ENCODE peak calls at places on chromosome 20, in ten cellular contexts. One of them, this sample, is unnamed.

GRCh38 chr20:62902926-62903615 is 23.2 kb downstream of the DIDO1 start:
- DNase-seq in head of caudate nucleus: no peak
- DNase-seq in SIG-M5: no peak
- DNase-seq in NCI-H1105: no peak
- DNase-seq in activated T-cell treated with anti-CD3 and anti-CD28 coated beads, Interleukin-2, amount 50 U/mL, for 4 hours: no peak
- DNase-seq in effector CD4-positive, alpha-beta T cell: no peak
- DNase-seq in GM03348: no peak
- DNase-seq in adrenal gland: no peak
- DNase-seq in AG04449: no peak
- DNase-seq in activated CD8-positive, alpha-beta T cell treated with anti-CD3 and anti-CD28 coated beads for 36 hours: peak; percentile 33
- DNase-seq in this sample: no peak

GRCh38 chr20:53750827-53751393 is 157.3 kb upstream of the ZNF217 start:
- DNase-seq in head of caudate nucleus: no peak
- DNase-seq in SIG-M5: no peak
- DNase-seq in NCI-H1105: no peak
- DNase-seq in activated T-cell treated with anti-CD3 and anti-CD28 coated beads, Interleukin-2, amount 50 U/mL, for 4 hours: no peak
- DNase-seq in effector CD4-positive, alpha-beta T cell: no peak
- DNase-seq in GM03348: peak; percentile 39
- DNase-seq in adrenal gland: no peak
- DNase-seq in AG04449: peak; percentile 71
- DNase-seq in activated CD8-positive, alpha-beta T cell treated with anti-CD3 and anti-CD28 coated beads for 36 hours: peak; percentile 76
- DNase-seq in this sample: peak; percentile 95

GRCh38 chr20:32965581-32966373 is 38.5 kb downstream of the SUN5 start:
- DNase-seq in head of caudate nucleus: no peak
- DNase-seq in SIG-M5: no peak
- DNase-seq in NCI-H1105: no peak
- DNase-seq in activated T-cell treated with anti-CD3 and anti-CD28 coated beads, Interleukin-2, amount 50 U/mL, for 4 hours: peak; percentile 42
- DNase-seq in effector CD4-positive, alpha-beta T cell: no peak
- DNase-seq in GM03348: peak; percentile 2
- DNase-seq in adrenal gland: no peak
- DNase-seq in AG04449: no peak
- DNase-seq in activated CD8-positive, alpha-beta T cell treated with anti-CD3 and anti-CD28 coated beads for 36 hours: peak; percentile 57
- DNase-seq in this sample: no peak

GRCh38 chr20:1618954-1619550 is 757 bp downstream of the SIRPB1 start:
- DNase-seq in head of caudate nucleus: no peak
- DNase-seq in SIG-M5: no peak
- DNase-seq in NCI-H1105: no peak
- DNase-seq in activated T-cell treated with anti-CD3 and anti-CD28 coated beads, Interleukin-2, amount 50 U/mL, for 4 hours: no peak
- DNase-seq in effector CD4-positive, alpha-beta T cell: no peak
- DNase-seq in GM03348: no peak
- DNase-seq in adrenal gland: no peak
- DNase-seq in AG04449: no peak
- DNase-seq in activated CD8-positive, alpha-beta T cell treated with anti-CD3 and anti-CD28 coated beads for 36 hours: no peak
- DNase-seq in this sample: no peak

GRCh38 chr20:43542674-43543073 is 16.2 kb upstream of the SGK2 start:
- DNase-seq in head of caudate nucleus: no peak
- DNase-seq in SIG-M5: no peak
- DNase-seq in NCI-H1105: no peak
- DNase-seq in activated T-cell treated with anti-CD3 and anti-CD28 coated beads, Interleukin-2, amount 50 U/mL, for 4 hours: no peak
- DNase-seq in effector CD4-positive, alpha-beta T cell: no peak
- DNase-seq in GM03348: no peak
- DNase-seq in adrenal gland: no peak
- DNase-seq in AG04449: no peak
- DNase-seq in activated CD8-positive, alpha-beta T cell treated with anti-CD3 and anti-CD28 coated beads for 36 hours: no peak
- DNase-seq in this sample: no peak

GRCh38 chr20:45821942-45822341 is 5.2 kb downstream of the TNNC2 start:
- DNase-seq in head of caudate nucleus: no peak
- DNase-seq in SIG-M5: no peak
- DNase-seq in NCI-H1105: no peak
- DNase-seq in activated T-cell treated with anti-CD3 and anti-CD28 coated beads, Interleukin-2, amount 50 U/mL, for 4 hours: no peak
- DNase-seq in effector CD4-positive, alpha-beta T cell: no peak
- DNase-seq in GM03348: no peak
- DNase-seq in adrenal gland: no peak
- DNase-seq in AG04449: no peak
- DNase-seq in activated CD8-positive, alpha-beta T cell treated with anti-CD3 and anti-CD28 coated beads for 36 hours: no peak
- DNase-seq in this sample: no peak

GRCh38 chr20:61907081-61907891 is 158.4 kb downstream of the TAF4 start:
- DNase-seq in head of caudate nucleus: no peak
- DNase-seq in SIG-M5: no peak
- DNase-seq in NCI-H1105: no peak
- DNase-seq in activated T-cell treated with anti-CD3 and anti-CD28 coated beads, Interleukin-2, amount 50 U/mL, for 4 hours: no peak
- DNase-seq in effector CD4-positive, alpha-beta T cell: no peak
- DNase-seq in GM03348: no peak
- DNase-seq in adrenal gland: no peak
- DNase-seq in AG04449: no peak
- DNase-seq in activated CD8-positive, alpha-beta T cell treated with anti-CD3 and anti-CD28 coated beads for 36 hours: no peak
- DNase-seq in this sample: no peak

GRCh38 chr20:21507275-21508229 is 6.3 kb downstream of the NKX2-2 start:
- DNase-seq in head of caudate nucleus: no peak
- DNase-seq in SIG-M5: no peak
- DNase-seq in NCI-H1105: no peak
- DNase-seq in activated T-cell treated with anti-CD3 and anti-CD28 coated beads, Interleukin-2, amount 50 U/mL, for 4 hours: no peak
- DNase-seq in effector CD4-positive, alpha-beta T cell: no peak
- DNase-seq in GM03348: no peak
- DNase-seq in adrenal gland: no peak
- DNase-seq in AG04449: no peak
- DNase-seq in activated CD8-positive, alpha-beta T cell treated with anti-CD3 and anti-CD28 coated beads for 36 hours: no peak
- DNase-seq in this sample: no peak

GRCh38 chr20:26169506-26169905 is 472.9 kb upstream of the ZNF337 start:
- DNase-seq in head of caudate nucleus: no peak
- DNase-seq in SIG-M5: no peak
- DNase-seq in NCI-H1105: no peak
- DNase-seq in activated T-cell treated with anti-CD3 and anti-CD28 coated beads, Interleukin-2, amount 50 U/mL, for 4 hours: no peak
- DNase-seq in effector CD4-positive, alpha-beta T cell: no peak
- DNase-seq in GM03348: peak; percentile 44
- DNase-seq in adrenal gland: no peak
- DNase-seq in AG04449: no peak
- DNase-seq in activated CD8-positive, alpha-beta T cell treated with anti-CD3 and anti-CD28 coated beads for 36 hours: no peak
- DNase-seq in this sample: no peak

GRCh38 chr20:2402271-2402980 is 21.7 kb downstream of the TGM6 start:
- DNase-seq in head of caudate nucleus: no peak
- DNase-seq in SIG-M5: no peak
- DNase-seq in NCI-H1105: no peak
- DNase-seq in activated T-cell treated with anti-CD3 and anti-CD28 coated beads, Interleukin-2, amount 50 U/mL, for 4 hours: no peak
- DNase-seq in effector CD4-positive, alpha-beta T cell: no peak
- DNase-seq in GM03348: peak; percentile 72
- DNase-seq in adrenal gland: no peak
- DNase-seq in AG04449: peak; percentile 34
- DNase-seq in activated CD8-positive, alpha-beta T cell treated with anti-CD3 and anti-CD28 coated beads for 36 hours: no peak
- DNase-seq in this sample: no peak